ENCODE peak calls at places on chromosomes 6 and 20, in seven cellular contexts. One of them, this sample, is unnamed.

GRCh38 chr6:127515794-127516675 is 3.1 kb downstream of the MTCL3 start:
- DNase-seq in endothelial cell: peak; percentile 61
- DNase-seq in endodermal cell: peak; percentile 91
- DNase-seq in IMR-90: peak; percentile 55
- DNase-seq in MCF 10A: peak; percentile 9
- DNase-seq in GM12878: no peak
- DNase-seq in HFFc6: peak; percentile 64
- DNase-seq in this sample: peak; percentile 83

GRCh38 chr6:116370717-116371383 is at the start of gene DSE:
- DNase-seq in endothelial cell: peak; percentile 65
- DNase-seq in endodermal cell: peak; percentile 91
- DNase-seq in IMR-90: peak; percentile 86
- DNase-seq in MCF 10A: peak; percentile 84
- DNase-seq in GM12878: no peak
- DNase-seq in HFFc6: peak; percentile 73
- DNase-seq in this sample: peak; percentile 86

GRCh38 chr6:51336185-51336584 is 517.5 kb downstream of the TFAP2B start:
- DNase-seq in endothelial cell: no peak
- DNase-seq in endodermal cell: no peak
- DNase-seq in IMR-90: no peak
- DNase-seq in MCF 10A: no peak
- DNase-seq in GM12878: no peak
- DNase-seq in HFFc6: no peak
- DNase-seq in this sample: no peak

GRCh38 chr6:16543491-16543890 is 217.8 kb downstream of the ATXN1 start:
- DNase-seq in endothelial cell: no peak
- DNase-seq in endodermal cell: no peak
- DNase-seq in IMR-90: no peak
- DNase-seq in MCF 10A: no peak
- DNase-seq in GM12878: no peak
- DNase-seq in HFFc6: no peak
- DNase-seq in this sample: no peak

GRCh38 chr6:109096198-109096597 is 891 bp downstream of the CEP57L1 start:
- DNase-seq in endothelial cell: no peak
- DNase-seq in endodermal cell: no peak
- DNase-seq in IMR-90: no peak
- DNase-seq in MCF 10A: no peak
- DNase-seq in GM12878: no peak
- DNase-seq in HFFc6: no peak
- DNase-seq in this sample: no peak

GRCh38 chr6:99613705-99614429 is 7.2 kb downstream of the PRDM13 start:
- DNase-seq in endothelial cell: no peak
- DNase-seq in endodermal cell: peak; percentile 85
- DNase-seq in IMR-90: no peak
- DNase-seq in MCF 10A: no peak
- DNase-seq in GM12878: no peak
- DNase-seq in HFFc6: no peak
- DNase-seq in this sample: peak; percentile 73

GRCh38 chr6:111805511-111806181 is 67.6 kb downstream of the FYN start:
- DNase-seq in endothelial cell: no peak
- DNase-seq in endodermal cell: no peak
- DNase-seq in IMR-90: peak; percentile 85
- DNase-seq in MCF 10A: peak; percentile 11
- DNase-seq in GM12878: peak; percentile 78
- DNase-seq in HFFc6: peak; percentile 62
- DNase-seq in this sample: peak; percentile 37

GRCh38 chr20:36462440-36463211 is 78.7 kb upstream of the MYL9 start:
- DNase-seq in endothelial cell: no peak
- DNase-seq in endodermal cell: peak; percentile 74
- DNase-seq in IMR-90: peak; percentile 60
- DNase-seq in MCF 10A: no peak
- DNase-seq in GM12878: no peak
- DNase-seq in HFFc6: peak; percentile 32
- DNase-seq in this sample: no peak

GRCh38 chr20:24813080-24813479 is 136.0 kb upstream of the CST7 start:
- DNase-seq in endothelial cell: no peak
- DNase-seq in endodermal cell: no peak
- DNase-seq in IMR-90: no peak
- DNase-seq in MCF 10A: no peak
- DNase-seq in GM12878: no peak
- DNase-seq in HFFc6: no peak
- DNase-seq in this sample: no peak

DNA sequence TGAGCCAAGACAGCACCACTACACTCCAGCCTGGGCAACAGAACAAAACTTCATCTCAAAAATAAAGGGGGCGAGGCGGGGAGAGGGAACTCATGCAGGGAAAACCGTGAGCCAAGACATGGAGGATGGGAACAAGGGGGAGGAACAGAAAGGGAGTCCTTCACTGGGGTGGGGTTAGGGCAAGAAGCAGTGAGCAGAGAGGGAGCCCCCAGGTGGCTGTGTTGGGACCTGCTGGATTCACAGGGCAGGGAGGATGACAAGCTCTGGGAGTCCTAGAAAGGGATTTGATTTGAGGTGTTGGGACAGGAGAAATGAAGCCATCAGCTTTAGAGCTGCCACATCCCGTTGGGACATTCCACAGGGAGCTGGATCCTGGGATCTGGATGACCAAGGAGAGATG is 90.6 kb upstream of the TOP1 start:
- DNase-seq in endothelial cell: no peak
- DNase-seq in endodermal cell: peak; percentile 76
- DNase-seq in IMR-90: no peak
- DNase-seq in MCF 10A: no peak
- DNase-seq in GM12878: no peak
- DNase-seq in HFFc6: no peak
- DNase-seq in this sample: no peak
- TF ChIP-seq CTCF in endothelial cell: no peak
- TF ChIP-seq CTCF in endodermal cell: peak; percentile 70
- TF ChIP-seq CTCF in IMR-90: no peak
- TF ChIP-seq CTCF in MCF 10A: no peak
- TF ChIP-seq CTCF in GM12878: peak; percentile 36
- TF ChIP-seq CTCF in HFFc6: peak; percentile 30
- TF ChIP-seq CTCF in this sample: peak; percentile 8

DNA sequence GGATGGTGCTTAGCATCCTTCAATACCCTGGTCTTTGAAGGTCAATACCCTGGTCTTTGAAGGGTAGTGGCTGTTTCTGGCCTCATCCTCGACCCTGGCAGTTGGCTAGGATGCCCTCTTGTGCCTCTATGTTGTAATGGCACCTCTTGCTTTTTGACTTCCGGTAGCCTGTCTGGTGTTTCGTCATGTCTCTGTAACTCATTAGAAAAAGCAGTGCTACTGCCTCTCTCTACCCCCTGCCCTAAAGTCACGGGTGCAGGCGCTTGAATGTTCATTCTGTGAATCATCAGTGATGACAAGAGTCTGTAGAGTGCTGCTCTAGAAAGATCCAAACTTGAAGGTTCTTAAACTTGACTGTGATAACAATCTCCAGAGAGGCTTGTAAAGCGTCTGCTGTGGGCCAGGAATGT is 28.3 kb downstream of the RSPO4 start:
- DNase-seq in endothelial cell: peak; percentile 38
- DNase-seq in endodermal cell: peak; percentile 75
- DNase-seq in IMR-90: peak; percentile 10
- DNase-seq in MCF 10A: peak; percentile 67
- DNase-seq in GM12878: peak; percentile 1
- DNase-seq in HFFc6: peak; percentile 80
- DNase-seq in this sample: peak; percentile 77
- TF ChIP-seq CTCF in endothelial cell: peak; percentile 36
- TF ChIP-seq CTCF in endodermal cell: peak; percentile 79
- TF ChIP-seq CTCF in IMR-90: peak; percentile 28
- TF ChIP-seq CTCF in MCF 10A: peak; percentile 48
- TF ChIP-seq CTCF in GM12878: peak; percentile 57
- TF ChIP-seq CTCF in HFFc6: peak; percentile 74
- TF ChIP-seq CTCF in this sample: peak; percentile 66

GRCh38 chr6:135938588-135939215 is 87.2 kb downstream of the PDE7B start:
- DNase-seq in endothelial cell: no peak
- DNase-seq in endodermal cell: peak; percentile 61
- DNase-seq in IMR-90: peak; percentile 43
- DNase-seq in MCF 10A: peak; percentile 38
- DNase-seq in GM12878: no peak
- DNase-seq in HFFc6: no peak
- DNase-seq in this sample: no peak
- TF ChIP-seq CTCF in endothelial cell: peak; percentile 15
- TF ChIP-seq CTCF in endodermal cell: peak; percentile 74
- TF ChIP-seq CTCF in IMR-90: peak; percentile 26
- TF ChIP-seq CTCF in MCF 10A: peak; percentile 30
- TF ChIP-seq CTCF in GM12878: no peak
- TF ChIP-seq CTCF in HFFc6: peak; percentile 65
- TF ChIP-seq CTCF in this sample: peak; percentile 26

GRCh38 chr20:33005132-33005566 is 916 bp upstream of the SUN5 start:
- DNase-seq in endothelial cell: no peak
- DNase-seq in endodermal cell: peak; percentile 71
- DNase-seq in IMR-90: peak; percentile 15
- DNase-seq in MCF 10A: peak; percentile 30
- DNase-seq in GM12878: no peak
- DNase-seq in HFFc6: no peak
- DNase-seq in this sample: peak; percentile 66
- TF ChIP-seq CTCF in endothelial cell: peak; percentile 97
- TF ChIP-seq CTCF in endodermal cell: peak; percentile 98
- TF ChIP-seq CTCF in IMR-90: peak; percentile 36
- TF ChIP-seq CTCF in MCF 10A: peak; percentile 48
- TF ChIP-seq CTCF in GM12878: peak; percentile 65
- TF ChIP-seq CTCF in HFFc6: peak; percentile 83
- TF ChIP-seq CTCF in this sample: peak; percentile 49

GRCh38 chr6:43717389-43717788 is 29.8 kb upstream of the MRPS18A start:
- DNase-seq in endothelial cell: no peak
- DNase-seq in endodermal cell: peak; percentile 21
- DNase-seq in IMR-90: no peak
- DNase-seq in MCF 10A: no peak
- DNase-seq in GM12878: no peak
- DNase-seq in HFFc6: no peak
- DNase-seq in this sample: no peak
- TF ChIP-seq CTCF in endothelial cell: no peak
- TF ChIP-seq CTCF in endodermal cell: no peak
- TF ChIP-seq CTCF in IMR-90: no peak
- TF ChIP-seq CTCF in MCF 10A: no peak
- TF ChIP-seq CTCF in GM12878: no peak
- TF ChIP-seq CTCF in HFFc6: no peak
- TF ChIP-seq CTCF in this sample: no peak

GRCh38 chr20:61135966-61136365 is 116.1 kb upstream of the CDH4 start:
- DNase-seq in endothelial cell: no peak
- DNase-seq in endodermal cell: no peak
- DNase-seq in IMR-90: no peak
- DNase-seq in MCF 10A: no peak
- DNase-seq in GM12878: no peak
- DNase-seq in HFFc6: no peak
- DNase-seq in this sample: no peak

GRCh38 chr20:61146006-61146405 is 106.1 kb upstream of the CDH4 start:
- DNase-seq in endothelial cell: no peak
- DNase-seq in endodermal cell: no peak
- DNase-seq in IMR-90: no peak
- DNase-seq in MCF 10A: no peak
- DNase-seq in GM12878: no peak
- DNase-seq in HFFc6: no peak
- DNase-seq in this sample: no peak

GRCh38 chr20:61135266-61135665 is 116.8 kb upstream of the CDH4 start:
- DNase-seq in endothelial cell: no peak
- DNase-seq in endodermal cell: no peak
- DNase-seq in IMR-90: no peak
- DNase-seq in MCF 10A: no peak
- DNase-seq in GM12878: no peak
- DNase-seq in HFFc6: no peak
- DNase-seq in this sample: no peak

GRCh38 chr20:61140576-61140975 is 111.5 kb upstream of the CDH4 start:
- DNase-seq in endothelial cell: no peak
- DNase-seq in endodermal cell: no peak
- DNase-seq in IMR-90: no peak
- DNase-seq in MCF 10A: no peak
- DNase-seq in GM12878: no peak
- DNase-seq in HFFc6: no peak
- DNase-seq in this sample: no peak
- TF ChIP-seq CTCF in endothelial cell: no peak
- TF ChIP-seq CTCF in endodermal cell: no peak
- TF ChIP-seq CTCF in IMR-90: no peak
- TF ChIP-seq CTCF in MCF 10A: no peak
- TF ChIP-seq CTCF in GM12878: no peak
- TF ChIP-seq CTCF in HFFc6: no peak
- TF ChIP-seq CTCF in this sample: no peak